ENCODE peak calls at places on chromosomes 4 and X, in four cellular contexts. One of them, this sample, is unnamed.
A peak's percentile ranks its signal among the peaks of the same experiment; 100 is the strongest.

GRCh38 chr4:168153596-168154440 is 61.5 kb downstream of the ANXA10 start:
- DNase-seq in adrenal gland: peak; percentile 72
- DNase-seq in GM23248: peak; percentile 80
- DNase-seq in mucosa of descending colon: peak; percentile 76
- DNase-seq in this sample: peak; percentile 74

GRCh38 chr4:137082051-137082450 is 450.2 kb downstream of the PCDH18 start:
- DNase-seq in GM23248: no peak
- DNase-seq in mucosa of descending colon: no peak
- DNase-seq in adrenal gland: no peak
- DNase-seq in this sample: no peak

GRCh38 chrX:132491191-132491590 is 2.4 kb upstream of the MBNL3 start:
- DNase-seq in adrenal gland: peak; percentile 13
- DNase-seq in GM23248: no peak
- DNase-seq in mucosa of descending colon: no peak
- DNase-seq in this sample: no peak

GRCh38 chr4:169582706-169583105 is 29.7 kb downstream of the NEK1 start:
- DNase-seq in GM23248: peak; percentile 18
- DNase-seq in mucosa of descending colon: no peak
- DNase-seq in adrenal gland: no peak
- DNase-seq in this sample: no peak

GRCh38 chr4:56940403-56940802 is 32.7 kb downstream of the REST start:
- DNase-seq in GM23248: no peak
- DNase-seq in adrenal gland: no peak
- DNase-seq in mucosa of descending colon: no peak
- DNase-seq in this sample: no peak

GRCh38 chrX:107629533-107629909 is 1.2 kb downstream of the PRPS1 start:
- DNase-seq in adrenal gland: no peak
- DNase-seq in mucosa of descending colon: no peak
- DNase-seq in GM23248: peak; percentile 63
- DNase-seq in this sample: no peak

GRCh38 chrX:41732260-41732659 is 8.3 kb downstream of the GPR82 start:
- DNase-seq in mucosa of descending colon: no peak
- DNase-seq in GM23248: no peak
- DNase-seq in adrenal gland: no peak
- DNase-seq in this sample: no peak

GRCh38 chr4:185782523-185782922 is 29.5 kb downstream of the SORBS2 start:
- DNase-seq in GM23248: peak; percentile 6
- DNase-seq in mucosa of descending colon: no peak
- DNase-seq in adrenal gland: no peak
- DNase-seq in this sample: no peak

GRCh38 chr4:154124539-154125255 is 335.8 kb upstream of the SFRP2 start:
- DNase-seq in GM23248: peak; percentile 96
- DNase-seq in adrenal gland: no peak
- DNase-seq in mucosa of descending colon: no peak
- DNase-seq in this sample: no peak

GRCh38 chr4:3360741-3361140 is 67.9 kb downstream of the RGS12 start:
- DNase-seq in GM23248: no peak
- DNase-seq in adrenal gland: no peak
- DNase-seq in mucosa of descending colon: no peak
- DNase-seq in this sample: no peak

GRCh38 chr4:78862314-78862737 is 76.9 kb downstream of the PAQR3 start:
- DNase-seq in adrenal gland: no peak
- DNase-seq in GM23248: no peak
- DNase-seq in mucosa of descending colon: no peak
- DNase-seq in this sample: no peak

GRCh38 chr4:165542476-165542875 is 163.7 kb downstream of the CPE start:
- DNase-seq in adrenal gland: no peak
- DNase-seq in GM23248: no peak
- DNase-seq in mucosa of descending colon: no peak
- DNase-seq in this sample: no peak

GRCh38 chr4:100306018-100306417 is 115.8 kb upstream of the DDIT4L start:
- DNase-seq in GM23248: peak; percentile 57
- DNase-seq in adrenal gland: no peak
- DNase-seq in mucosa of descending colon: no peak
- DNase-seq in this sample: no peak

GRCh38 chr4:113633467-113633866 is 128.1 kb downstream of the CAMK2D start:
- DNase-seq in adrenal gland: no peak
- DNase-seq in GM23248: no peak
- DNase-seq in mucosa of descending colon: no peak
- DNase-seq in this sample: no peak

GRCh38 chrX:78555401-78555980 is 103.6 kb downstream of the RTL3 start:
- DNase-seq in mucosa of descending colon: no peak
- DNase-seq in GM23248: peak; percentile 21
- DNase-seq in adrenal gland: no peak
- DNase-seq in this sample: no peak

GRCh38 chr4:125594203-125594602 is 279.4 kb downstream of the FAT4 start:
- DNase-seq in GM23248: no peak
- DNase-seq in mucosa of descending colon: no peak
- DNase-seq in adrenal gland: no peak
- DNase-seq in this sample: no peak

GRCh38 chr4:186587416-186588018 is 32.1 kb upstream of the MTNR1A start:
- DNase-seq in adrenal gland: peak; percentile 75
- DNase-seq in GM23248: peak; percentile 70
- DNase-seq in mucosa of descending colon: no peak
- DNase-seq in this sample: peak; percentile 58

GRCh38 chrX:108699368-108699767 is 37.0 kb downstream of the IRS4 start:
- DNase-seq in adrenal gland: no peak
- DNase-seq in GM23248: peak; percentile 55
- DNase-seq in mucosa of descending colon: no peak
- DNase-seq in this sample: no peak

GRCh38 chrX:2316534-2316933 is 184.2 kb downstream of the DHRSX start:
- DNase-seq in adrenal gland: no peak
- DNase-seq in GM23248: no peak
- DNase-seq in mucosa of descending colon: no peak
- DNase-seq in this sample: no peak

GRCh38 chr4:82842593-82842992 is 44.0 kb upstream of the SCD5 start:
- DNase-seq in GM23248: peak; percentile 68
- DNase-seq in mucosa of descending colon: no peak
- DNase-seq in adrenal gland: no peak
- DNase-seq in this sample: no peak

GRCh38 chr4:142523111-142523510 is 323.0 kb downstream of the INPP4B start:
- DNase-seq in mucosa of descending colon: no peak
- DNase-seq in adrenal gland: no peak
- DNase-seq in GM23248: no peak
- DNase-seq in this sample: no peak

GRCh38 chr4:26321326-26322276 is 787 bp downstream of the RBPJ start:
- DNase-seq in GM23248: peak; percentile 66
- DNase-seq in mucosa of descending colon: peak; percentile 66
- DNase-seq in adrenal gland: peak; percentile 31
- DNase-seq in this sample: peak; percentile 25

GRCh38 chrX:110142096-110142495 is 139.2 kb downstream of the TMEM164 start:
- DNase-seq in mucosa of descending colon: no peak
- DNase-seq in GM23248: peak; percentile 40
- DNase-seq in adrenal gland: peak; percentile 44
- DNase-seq in this sample: no peak

GRCh38 chr4:186300659-186301377 is 34.8 kb downstream of the F11 start:
- DNase-seq in GM23248: no peak
- DNase-seq in adrenal gland: no peak
- DNase-seq in mucosa of descending colon: no peak
- DNase-seq in this sample: no peak

GRCh38 chr4:152536545-152537182 is 772 bp upstream of the FBXW7 start:
- DNase-seq in mucosa of descending colon: peak; percentile 55
- DNase-seq in GM23248: peak; percentile 73
- DNase-seq in adrenal gland: peak; percentile 41
- DNase-seq in this sample: no peak

GRCh38 chr4:182644326-182645050 is 272.7 kb downstream of the DCTD start:
- DNase-seq in GM23248: peak; percentile 59
- DNase-seq in mucosa of descending colon: no peak
- DNase-seq in adrenal gland: no peak
- DNase-seq in this sample: no peak

GRCh38 chr4:66613591-66613990 is 931.7 kb downstream of the CENPC start:
- DNase-seq in adrenal gland: no peak
- DNase-seq in mucosa of descending colon: no peak
- DNase-seq in GM23248: no peak
- DNase-seq in this sample: no peak

GRCh38 chr4:168558587-168558986 is 61.7 kb downstream of the PALLD start:
- DNase-seq in adrenal gland: no peak
- DNase-seq in GM23248: peak; percentile 30
- DNase-seq in mucosa of descending colon: no peak
- DNase-seq in this sample: no peak

GRCh38 chr4:110643096-110643495 is 20.2 kb upstream of the PITX2 start:
- DNase-seq in GM23248: no peak
- DNase-seq in mucosa of descending colon: no peak
- DNase-seq in adrenal gland: no peak
- DNase-seq in this sample: no peak

GRCh38 chr4:149344436-149344835 is 471.2 kb downstream of the IQCM start:
- DNase-seq in GM23248: peak; percentile 80
- DNase-seq in mucosa of descending colon: no peak
- DNase-seq in adrenal gland: no peak
- DNase-seq in this sample: no peak

GRCh38 chr4:168656055-168656660 is 159.3 kb downstream of the PALLD start:
- DNase-seq in adrenal gland: no peak
- DNase-seq in GM23248: peak; percentile 95
- DNase-seq in mucosa of descending colon: no peak
- DNase-seq in this sample: no peak

GRCh38 chr4:39855909-39856512 is 121.7 kb downstream of the PDS5A start:
- DNase-seq in GM23248: peak; percentile 53
- DNase-seq in mucosa of descending colon: no peak
- DNase-seq in adrenal gland: no peak
- DNase-seq in this sample: no peak

GRCh38 chrX:55754861-55755294 is 37.3 kb downstream of the RRAGB start:
- DNase-seq in adrenal gland: no peak
- DNase-seq in mucosa of descending colon: no peak
- DNase-seq in GM23248: no peak
- DNase-seq in this sample: no peak

GRCh38 chr4:19438228-19438627 is 813.5 kb upstream of the SLIT2 start:
- DNase-seq in adrenal gland: no peak
- DNase-seq in GM23248: peak; percentile 42
- DNase-seq in mucosa of descending colon: no peak
- DNase-seq in this sample: no peak

GRCh38 chr4:167629272-167629671 is 395.0 kb upstream of the SPOCK3 start:
- DNase-seq in mucosa of descending colon: no peak
- DNase-seq in adrenal gland: no peak
- DNase-seq in GM23248: no peak
- DNase-seq in this sample: no peak

GRCh38 chr4:176545886-176546285 is 226.1 kb downstream of the SPCS3 start:
- DNase-seq in GM23248: peak; percentile 9
- DNase-seq in mucosa of descending colon: no peak
- DNase-seq in adrenal gland: no peak
- DNase-seq in this sample: no peak

GRCh38 chrX:118698516-118699247 is 28.7 kb upstream of the IL13RA1 start:
- DNase-seq in mucosa of descending colon: no peak
- DNase-seq in adrenal gland: no peak
- DNase-seq in GM23248: peak; percentile 5
- DNase-seq in this sample: no peak

DNA sequence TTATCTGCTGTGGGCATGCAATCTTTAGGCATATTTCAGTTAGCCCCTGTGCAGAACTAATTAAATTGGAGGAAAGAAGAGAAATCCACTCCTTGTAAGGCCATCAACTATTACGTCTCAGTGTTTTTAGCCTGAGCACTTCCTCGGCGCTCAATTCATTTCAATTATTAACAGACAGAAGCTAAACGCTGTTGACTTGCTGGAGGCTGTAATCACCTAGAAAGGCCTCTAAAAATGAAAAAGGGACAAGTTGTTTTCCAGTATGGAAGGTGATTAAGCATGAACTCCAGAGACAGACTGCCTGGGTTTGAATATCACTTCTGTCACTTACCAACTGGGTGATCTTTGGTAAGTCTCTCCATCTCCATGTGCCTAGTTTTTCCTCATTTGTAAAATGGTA is 59.6 kb downstream of the LEF1 start:
- DNase-seq in GM23248: no peak
- DNase-seq in adrenal gland: no peak
- DNase-seq in mucosa of descending colon: no peak
- DNase-seq in this sample: no peak
- H3K36me3 ChIP-seq in GM23248: no peaks in the 10 kb centered on the region
- H3K36me3 ChIP-seq in adrenal gland: no peaks in the 10 kb centered on the region
- H3K36me3 ChIP-seq in mucosa of descending colon: no peaks in the 10 kb centered on the region
- H3K36me3 ChIP-seq in this sample: no peaks in the 10 kb centered on the region

GRCh38 chr4:118825799-118826198 is 10.1 kb downstream of the SEC24D start:
- DNase-seq in GM23248: no peak
- DNase-seq in mucosa of descending colon: no peak
- DNase-seq in adrenal gland: no peak
- DNase-seq in this sample: no peak

GRCh38 chr4:118821590-118822293 is 14.2 kb downstream of the SEC24D start:
- DNase-seq in adrenal gland: no peak
- DNase-seq in GM23248: peak; percentile 55
- DNase-seq in mucosa of descending colon: no peak
- DNase-seq in this sample: no peak

GRCh38 chr4:118826723-118827444 is 9.0 kb downstream of the SEC24D start:
- DNase-seq in mucosa of descending colon: no peak
- DNase-seq in GM23248: no peak
- DNase-seq in adrenal gland: no peak
- DNase-seq in this sample: no peak

GRCh38 chr4:118823471-118823870 is 12.5 kb downstream of the SEC24D start:
- DNase-seq in GM23248: no peak
- DNase-seq in adrenal gland: no peak
- DNase-seq in mucosa of descending colon: no peak
- DNase-seq in this sample: no peak

DNA sequence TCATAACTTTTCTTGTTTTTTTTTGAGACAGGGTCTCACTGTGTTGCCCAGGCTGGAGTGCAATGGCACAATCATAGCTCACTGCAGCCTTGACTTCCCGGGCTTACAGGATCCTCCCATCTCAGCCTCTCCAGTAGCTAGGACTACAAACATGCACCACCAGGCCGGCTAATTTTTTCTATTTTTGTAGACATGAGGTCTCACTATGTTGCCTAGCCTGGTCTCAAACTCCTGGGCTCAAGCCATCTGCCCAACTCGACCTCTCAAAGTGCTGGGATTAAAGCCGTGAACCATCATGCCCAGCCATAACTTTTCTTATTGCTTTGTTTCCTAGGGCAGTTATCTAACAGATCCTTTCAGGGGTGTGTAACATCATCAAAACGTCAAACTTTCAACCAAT is 11.8 kb downstream of the SEC24D start:
- DNase-seq in GM23248: no peak
- DNase-seq in adrenal gland: no peak
- DNase-seq in mucosa of descending colon: no peak
- DNase-seq in this sample: no peak
- H3K36me3 ChIP-seq in GM23248: peaks cover 59% of the 10 kb centered on the region
- H3K36me3 ChIP-seq in adrenal gland: peaks cover 14% of the 10 kb centered on the region
- H3K36me3 ChIP-seq in mucosa of descending colon: no peaks in the 10 kb centered on the region
- H3K36me3 ChIP-seq in this sample: peaks cover 23% of the 10 kb centered on the region

GRCh38 chr4:1300466-1301455 is 11.1 kb downstream of the MAEA start:
- DNase-seq in mucosa of descending colon: peak; percentile 76
- DNase-seq in GM23248: peak; percentile 64
- DNase-seq in adrenal gland: peak; percentile 79
- DNase-seq in this sample: no peak
- H3K36me3 ChIP-seq in mucosa of descending colon: peaks cover 3% of the 10 kb centered on the region
- H3K36me3 ChIP-seq in GM23248: no peaks in the 10 kb centered on the region
- H3K36me3 ChIP-seq in adrenal gland: peaks cover 21% of the 10 kb centered on the region
- H3K36me3 ChIP-seq in this sample: peaks cover 48% of the 10 kb centered on the region

DNA sequence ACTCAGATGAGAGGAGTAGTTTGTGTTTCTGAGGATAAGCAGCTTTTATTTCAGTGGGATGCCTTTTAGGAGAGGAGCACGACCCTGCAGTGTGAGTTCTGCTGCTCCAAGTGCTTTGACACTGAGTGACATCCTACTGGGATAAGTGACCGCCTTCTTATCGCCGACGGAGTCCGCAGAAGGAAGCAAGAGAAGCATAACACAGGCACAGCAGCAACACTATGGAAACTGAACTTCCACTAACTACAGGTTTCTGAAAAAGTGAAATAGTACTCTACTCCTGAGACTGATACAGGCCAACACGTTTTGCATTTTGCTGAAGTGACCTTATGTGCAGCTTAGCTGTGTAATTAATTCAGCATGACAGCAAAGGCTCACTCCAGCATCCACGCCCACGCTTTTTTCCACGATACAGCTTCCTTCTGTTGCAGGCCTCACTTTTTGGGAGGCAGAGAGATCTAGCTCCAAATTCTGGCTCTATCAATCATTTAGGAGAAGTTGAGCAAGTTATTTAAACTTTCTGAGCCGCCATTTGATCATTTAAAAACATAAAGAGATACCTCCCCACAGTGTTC is 160.4 kb downstream of the AFAP1 start:
- DNase-seq in GM23248: peak; percentile 75
- DNase-seq in adrenal gland: no peak
- DNase-seq in mucosa of descending colon: no peak
- DNase-seq in this sample: no peak
- H3K36me3 ChIP-seq in GM23248: peaks cover 86% of the 10 kb centered on the region
- H3K36me3 ChIP-seq in adrenal gland: peaks cover 20% of the 10 kb centered on the region
- H3K36me3 ChIP-seq in mucosa of descending colon: no peaks in the 10 kb centered on the region
- H3K36me3 ChIP-seq in this sample: peaks cover 8% of the 10 kb centered on the region